ENCODE peak calls at places on chromosome 12, in four cellular contexts. One of them, this sample, is unnamed.

GRCh38 chr12:76652402-76652801 is 92.8 kb upstream of the OSBPL8 start:
- DNase-seq in HepG2: no peak
- DNase-seq in GM12878: no peak
- DNase-seq in K562: no peak
- DNase-seq in this sample: no peak

GRCh38 chr12:64995831-64996230 is 125.3 kb downstream of the WIF1 start:
- DNase-seq in K562: no peak
- DNase-seq in GM12878: no peak
- DNase-seq in HepG2: no peak
- DNase-seq in this sample: no peak

GRCh38 chr12:130953783-130954543 is at the start of gene ADGRD1:
- DNase-seq in HepG2: no peak
- DNase-seq in K562: peak
- DNase-seq in GM12878: no peak
- DNase-seq in this sample: no peak

GRCh38 chr12:62659457-62660295 is 193.1 kb downstream of the MON2 start:
- DNase-seq in GM12878: no peak
- DNase-seq in K562: no peak
- DNase-seq in HepG2: no peak
- DNase-seq in this sample: no peak

GRCh38 chr12:124478985-124479645 is 88.3 kb downstream of the NCOR2 start:
- DNase-seq in K562: no peak
- DNase-seq in HepG2: no peak
- DNase-seq in GM12878: no peak
- DNase-seq in this sample: no peak

GRCh38 chr12:52618216-52618615 is at the start of gene KRT73:
- DNase-seq in HepG2: no peak
- DNase-seq in K562: no peak
- DNase-seq in GM12878: no peak
- DNase-seq in this sample: no peak

GRCh38 chr12:67517181-67517887 is 131.2 kb upstream of the DYRK2 start:
- DNase-seq in HepG2: no peak
- DNase-seq in GM12878: no peak
- DNase-seq in K562: peak
- DNase-seq in this sample: no peak

GRCh38 chr12:127396720-127397119 is 870.2 kb upstream of the TMEM132C start:
- DNase-seq in K562: no peak
- DNase-seq in GM12878: no peak
- DNase-seq in HepG2: no peak
- DNase-seq in this sample: no peak

GRCh38 chr12:49909826-49910225 is 6.1 kb upstream of the FAIM2 start:
- DNase-seq in HepG2: peak
- DNase-seq in GM12878: no peak
- DNase-seq in K562: peak
- DNase-seq in this sample: no peak

GRCh38 chr12:52865090-52865944 is 16.5 kb upstream of the KRT78 start:
- DNase-seq in GM12878: no peak
- DNase-seq in HepG2: peak
- DNase-seq in K562: peak
- DNase-seq in this sample: no peak

GRCh38 chr12:63079791-63080395 is 71.1 kb downstream of the AVPR1A start:
- DNase-seq in HepG2: no peak
- DNase-seq in K562: no peak
- DNase-seq in GM12878: no peak
- DNase-seq in this sample: no peak

GRCh38 chr12:97493729-97494128 is 31.1 kb downstream of the RMST start:
- DNase-seq in GM12878: no peak
- DNase-seq in K562: no peak
- DNase-seq in HepG2: no peak
- DNase-seq in this sample: no peak

GRCh38 chr12:52741378-52742195 is 35.6 kb downstream of the KRT76 start:
- DNase-seq in K562: peak
- DNase-seq in HepG2: peak
- DNase-seq in GM12878: no peak
- DNase-seq in this sample: peak

GRCh38 chr12:63420206-63420644 is 248.1 kb downstream of the DPY19L2 start:
- DNase-seq in HepG2: peak
- DNase-seq in K562: peak
- DNase-seq in GM12878: peak
- DNase-seq in this sample: peak

GRCh38 chr12:121227294-121227693 is 17.4 kb downstream of the P2RX4 start:
- DNase-seq in GM12878: no peak
- DNase-seq in HepG2: peak
- DNase-seq in K562: no peak
- DNase-seq in this sample: no peak

GRCh38 chr12:116484807-116485206 is 74.4 kb upstream of the MAP1LC3B2 start:
- DNase-seq in K562: no peak
- DNase-seq in HepG2: no peak
- DNase-seq in GM12878: no peak
- DNase-seq in this sample: no peak

GRCh38 chr12:63802012-63802608 is 22.4 kb downstream of the RXYLT1 start:
- DNase-seq in K562: peak
- DNase-seq in HepG2: no peak
- DNase-seq in GM12878: no peak
- DNase-seq in this sample: no peak

GRCh38 chr12:96986883-96987523 is 79.9 kb downstream of the NEDD1 start:
- DNase-seq in HepG2: peak
- DNase-seq in GM12878: no peak
- DNase-seq in K562: peak
- DNase-seq in this sample: no peak

GRCh38 chr12:58067610-58068387 is 126.4 kb downstream of the ATP23 start:
- DNase-seq in HepG2: no peak
- DNase-seq in GM12878: no peak
- DNase-seq in K562: no peak
- DNase-seq in this sample: no peak

GRCh38 chr12:62190921-62191746 is 69.1 kb upstream of the USP15 start:
- DNase-seq in GM12878: no peak
- DNase-seq in HepG2: no peak
- DNase-seq in K562: no peak
- DNase-seq in this sample: peak

GRCh38 chr12:14408208-14408607 is 42.7 kb downstream of the ATF7IP start:
- DNase-seq in K562: peak
- DNase-seq in GM12878: no peak
- DNase-seq in HepG2: no peak
- DNase-seq in this sample: no peak

GRCh38 chr12:95083938-95084337 is 10.5 kb upstream of the NR2C1 start:
- DNase-seq in HepG2: no peak
- DNase-seq in K562: no peak
- DNase-seq in GM12878: no peak
- DNase-seq in this sample: no peak

GRCh38 chr12:117671734-117672133 is 297.1 kb downstream of the KSR2 start:
- DNase-seq in GM12878: no peak
- DNase-seq in HepG2: peak
- DNase-seq in K562: peak
- DNase-seq in this sample: peak

GRCh38 chr12:132513458-132514135 is 23.6 kb downstream of the FBRSL1 start:
- DNase-seq in HepG2: no peak
- DNase-seq in K562: no peak
- DNase-seq in GM12878: no peak
- DNase-seq in this sample: no peak

GRCh38 chr12:49847161-49847560 is 4.3 kb upstream of the BCDIN3D start:
- DNase-seq in K562: no peak
- DNase-seq in HepG2: no peak
- DNase-seq in GM12878: no peak
- DNase-seq in this sample: no peak

GRCh38 chr12:20018406-20018805 is 349.9 kb upstream of the PDE3A start:
- DNase-seq in GM12878: no peak
- DNase-seq in HepG2: no peak
- DNase-seq in K562: no peak
- DNase-seq in this sample: no peak

GRCh38 chr12:4526923-4527546 is 11.7 kb upstream of the RAD51AP1 start:
- DNase-seq in K562: no peak
- DNase-seq in GM12878: no peak
- DNase-seq in HepG2: peak
- DNase-seq in this sample: no peak

GRCh38 chr12:31120392-31121008 is 46.8 kb downstream of the DDX11 start:
- DNase-seq in K562: no peak
- DNase-seq in GM12878: no peak
- DNase-seq in HepG2: no peak
- DNase-seq in this sample: no peak

GRCh38 chr12:17304503-17305347 is 698.8 kb upstream of the LMO3 start:
- DNase-seq in HepG2: no peak
- DNase-seq in GM12878: no peak
- DNase-seq in K562: no peak
- DNase-seq in this sample: no peak

GRCh38 chr12:53974084-53975018 is at the start of gene HOTAIR:
- DNase-seq in GM12878: no peak
- DNase-seq in HepG2: no peak
- DNase-seq in K562: no peak
- DNase-seq in this sample: peak

GRCh38 chr12:120762093-120762492 is 36.5 kb downstream of the ACADS start:
- DNase-seq in GM12878: no peak
- DNase-seq in K562: no peak
- DNase-seq in HepG2: no peak
- DNase-seq in this sample: no peak

GRCh38 chr12:52238916-52239649 is 6.0 kb downstream of the KRT7 start:
- DNase-seq in GM12878: no peak
- DNase-seq in K562: no peak
- DNase-seq in HepG2: no peak
- DNase-seq in this sample: no peak

GRCh38 chr12:10740182-10740581 is 17.1 kb upstream of the YBX3 start:
- DNase-seq in GM12878: no peak
- DNase-seq in K562: peak
- DNase-seq in HepG2: peak
- DNase-seq in this sample: no peak

DNA sequence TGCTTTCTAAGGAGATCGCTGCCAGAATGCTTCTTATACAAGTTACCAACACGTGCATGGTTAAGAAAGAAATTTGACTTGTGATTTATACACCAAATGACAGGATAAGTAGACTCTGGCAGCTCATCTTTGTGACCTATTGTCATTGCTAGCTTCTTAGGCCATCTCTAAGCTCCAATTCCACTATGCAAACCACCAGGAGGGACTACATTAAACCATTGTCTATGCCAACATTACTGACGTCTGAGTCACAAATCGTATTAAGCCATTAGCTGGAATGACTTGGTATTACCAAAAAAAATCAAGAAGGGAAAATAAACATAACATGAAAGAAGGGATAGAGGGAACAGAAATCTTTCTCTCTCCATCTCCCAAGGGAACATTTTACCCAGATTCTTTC is 15.8 kb upstream of the VPS33A start:
- DNase-seq in GM12878: no peak
- DNase-seq in HepG2: no peak
- DNase-seq in K562: no peak
- DNase-seq in this sample: no peak
- TF ChIP-seq TAF1 in GM12878: no peak
- TF ChIP-seq TAF1 in HepG2: no peak
- TF ChIP-seq TAF1 in K562: no peak
- TF ChIP-seq TAF1 in this sample: no peak

DNA sequence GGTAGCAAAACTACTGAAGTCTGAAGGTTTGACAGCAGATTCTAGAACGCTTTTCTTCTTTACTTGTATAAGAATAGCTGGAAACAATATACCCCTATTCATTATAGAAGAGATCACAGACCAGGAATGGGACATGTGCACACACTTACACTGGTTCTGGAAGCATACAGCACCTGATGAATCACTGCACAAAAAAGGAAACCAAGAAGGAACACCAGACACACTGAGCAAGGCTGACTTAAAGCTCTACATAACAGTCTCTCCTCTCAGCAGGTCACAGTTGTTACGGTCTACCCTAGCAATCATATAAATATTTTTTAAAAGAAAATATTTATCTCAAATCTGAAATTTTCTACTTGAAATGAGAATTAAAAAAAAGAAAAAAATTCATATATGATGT is 13.5 kb downstream of the ATP2B1 start:
- DNase-seq in GM12878: no peak
- DNase-seq in HepG2: no peak
- DNase-seq in K562: no peak
- DNase-seq in this sample: no peak
- TF ChIP-seq POLR2A in GM12878: no peak
- TF ChIP-seq POLR2A in HepG2: no peak
- TF ChIP-seq POLR2A in K562: no peak
- TF ChIP-seq POLR2A in this sample: no peak

DNA sequence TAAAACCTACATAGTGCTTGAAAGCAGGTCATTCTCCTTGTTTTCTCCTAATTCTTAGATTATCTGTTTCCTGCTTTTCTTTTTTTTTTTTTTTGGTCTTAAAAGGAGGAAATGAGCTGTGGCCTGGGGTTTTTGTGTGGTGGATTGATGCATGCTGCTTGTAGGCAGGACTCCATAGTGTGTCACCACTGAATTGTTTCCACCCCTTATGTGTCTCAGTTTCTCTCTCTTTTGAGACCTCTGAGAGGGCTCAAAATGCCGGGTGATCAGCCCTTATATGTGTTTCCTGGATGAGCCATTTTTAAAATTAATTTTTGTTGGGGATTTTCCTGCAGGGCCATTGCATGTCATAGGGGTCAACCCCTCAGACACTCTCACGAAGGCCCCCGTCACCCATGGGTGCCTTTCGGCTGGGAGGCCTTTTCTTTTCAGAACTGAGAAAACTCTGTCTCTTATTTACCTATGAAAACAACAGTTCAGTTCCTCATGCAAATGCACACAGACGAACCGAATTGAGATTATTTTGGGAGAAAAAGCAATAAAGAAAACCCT is 32.0 kb upstream of the LRRK2 start:
- DNase-seq in K562: no peak
- DNase-seq in GM12878: peak
- DNase-seq in HepG2: no peak
- DNase-seq in this sample: peak
- TF ChIP-seq POLR2AphosphoS5 in K562: no peak
- TF ChIP-seq POLR2AphosphoS5 in GM12878: no peak
- TF ChIP-seq POLR2AphosphoS5 in HepG2: no peak
- TF ChIP-seq POLR2AphosphoS5 in this sample: no peak

GRCh38 chr12:104815935-104816334 is 142.2 kb downstream of the SLC41A2 start:
- DNase-seq in GM12878: no peak
- DNase-seq in HepG2: no peak
- DNase-seq in K562: no peak
- DNase-seq in this sample: no peak
- TF ChIP-seq TAF1 in GM12878: no peak
- TF ChIP-seq TAF1 in HepG2: no peak
- TF ChIP-seq TAF1 in K562: no peak
- TF ChIP-seq TAF1 in this sample: no peak

DNA sequence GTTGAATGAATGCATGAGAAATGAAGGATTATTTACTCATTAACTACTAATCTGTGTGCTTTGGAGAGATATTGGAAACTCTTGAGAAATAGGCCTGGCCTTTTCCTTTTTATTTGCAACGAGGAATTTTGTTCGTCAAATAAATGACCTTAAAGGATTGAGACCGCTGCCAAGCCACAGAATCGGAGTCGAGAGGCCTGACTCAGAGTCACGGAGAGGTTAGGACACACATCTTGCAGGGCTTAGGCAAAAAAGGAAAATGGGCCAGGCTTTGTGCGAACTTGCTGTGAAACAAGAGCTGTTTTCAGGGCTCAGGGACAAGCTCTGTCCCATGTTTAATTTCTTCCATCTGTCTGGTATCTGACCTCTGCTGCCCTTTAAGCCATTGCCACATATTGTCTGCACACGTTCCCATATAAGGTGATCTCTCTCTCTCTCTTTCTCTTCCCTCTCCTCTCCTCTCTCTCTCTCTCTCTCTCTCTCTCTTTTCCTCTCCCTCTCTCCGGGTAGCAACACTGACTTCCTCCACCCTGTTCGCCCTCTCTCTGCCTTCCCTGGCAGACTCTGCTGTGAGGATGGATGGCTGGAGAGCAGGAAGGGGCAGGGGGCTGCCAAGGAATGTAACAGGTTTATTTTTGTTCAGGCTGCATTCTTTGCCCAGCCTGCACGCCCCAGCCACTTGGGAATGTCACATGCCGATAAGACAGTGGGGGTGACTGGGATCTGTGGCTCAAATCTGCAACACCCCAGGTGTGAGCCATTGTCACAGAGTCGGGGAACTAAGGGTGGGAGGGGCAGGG is 14.9 kb upstream of the IFT81 start:
- DNase-seq in K562: no peak
- DNase-seq in HepG2: peak
- DNase-seq in GM12878: no peak
- DNase-seq in this sample: no peak
- TF ChIP-seq POLR2A in K562: no peak
- TF ChIP-seq POLR2A in HepG2: peak
- TF ChIP-seq POLR2A in GM12878: no peak
- TF ChIP-seq POLR2A in this sample: no peak

This sample was measured in GM12892.